ENCODE peak calls at places on chromosomes 4 and X, in eight cellular contexts. One of them, this sample, is unnamed.

GRCh38 chr4:118287691-118288090 is 65.1 kb downstream of the PRSS12 start:
- DNase-seq in GM23248: no peak
- DNase-seq in hepatocyte: no peak
- DNase-seq in HCT116: no peak
- DNase-seq in MM.1S: no peak
- DNase-seq in PC-3: peak; percentile 14
- DNase-seq in GM23338: no peak
- DNase-seq in SK-N-SH: no peak
- DNase-seq in this sample: no peak

GRCh38 chr4:143185253-143186107 is 763 bp downstream of the USP38 start:
- DNase-seq in MM.1S: peak; percentile 41
- DNase-seq in HCT116: no peak
- DNase-seq in hepatocyte: peak; percentile 44
- DNase-seq in GM23338: peak; percentile 65
- DNase-seq in GM23248: peak; percentile 51
- DNase-seq in PC-3: peak; percentile 42
- DNase-seq in SK-N-SH: peak; percentile 6
- DNase-seq in this sample: peak; percentile 40

GRCh38 chr4:109323348-109323747 is 20.9 kb upstream of the COL25A1 start:
- DNase-seq in GM23338: no peak
- DNase-seq in PC-3: no peak
- DNase-seq in hepatocyte: no peak
- DNase-seq in SK-N-SH: no peak
- DNase-seq in MM.1S: no peak
- DNase-seq in HCT116: no peak
- DNase-seq in GM23248: no peak
- DNase-seq in this sample: no peak

GRCh38 chrX:153494541-153495361 is at the start of gene BGN:
- DNase-seq in PC-3: no peak
- DNase-seq in GM23248: peak; percentile 71
- DNase-seq in GM23338: peak; percentile 52
- DNase-seq in MM.1S: no peak
- DNase-seq in SK-N-SH: peak; percentile 68
- DNase-seq in hepatocyte: peak; percentile 59
- DNase-seq in HCT116: no peak
- DNase-seq in this sample: peak; percentile 69

GRCh38 chr4:6926681-6927478 is 17.3 kb downstream of the TBC1D14 start:
- DNase-seq in hepatocyte: peak; percentile 89
- DNase-seq in GM23248: no peak
- DNase-seq in GM23338: no peak
- DNase-seq in SK-N-SH: no peak
- DNase-seq in PC-3: no peak
- DNase-seq in HCT116: no peak
- DNase-seq in MM.1S: no peak
- DNase-seq in this sample: no peak

GRCh38 chr4:20462426-20463175 is 210.9 kb downstream of the SLIT2 start:
- DNase-seq in GM23338: no peak
- DNase-seq in SK-N-SH: peak; percentile 20
- DNase-seq in MM.1S: no peak
- DNase-seq in hepatocyte: no peak
- DNase-seq in GM23248: peak; percentile 49
- DNase-seq in HCT116: no peak
- DNase-seq in PC-3: peak; percentile 19
- DNase-seq in this sample: no peak

GRCh38 chr4:101337688-101338087 is 9.6 kb downstream of the PPP3CA start:
- DNase-seq in SK-N-SH: no peak
- DNase-seq in HCT116: no peak
- DNase-seq in hepatocyte: no peak
- DNase-seq in MM.1S: no peak
- DNase-seq in GM23338: no peak
- DNase-seq in PC-3: peak; percentile 48
- DNase-seq in GM23248: peak; percentile 77
- DNase-seq in this sample: no peak

GRCh38 chr4:73446336-73446938 is 10.4 kb downstream of the AFP start:
- DNase-seq in GM23338: peak; percentile 81
- DNase-seq in hepatocyte: peak; percentile 72
- DNase-seq in HCT116: peak; percentile 48
- DNase-seq in GM23248: peak; percentile 77
- DNase-seq in SK-N-SH: peak; percentile 46
- DNase-seq in PC-3: peak; percentile 83
- DNase-seq in MM.1S: peak; percentile 75
- DNase-seq in this sample: peak; percentile 69

GRCh38 chr4:39319678-39320077 is 46.5 kb downstream of the RFC1 start:
- DNase-seq in HCT116: peak; percentile 55
- DNase-seq in MM.1S: no peak
- DNase-seq in SK-N-SH: peak; percentile 4
- DNase-seq in GM23338: no peak
- DNase-seq in hepatocyte: no peak
- DNase-seq in PC-3: peak; percentile 82
- DNase-seq in GM23248: peak; percentile 91
- DNase-seq in this sample: no peak

GRCh38 chrX:115344885-115345653 is 55.6 kb downstream of the LUZP4 start:
- DNase-seq in GM23248: peak; percentile 93
- DNase-seq in HCT116: peak; percentile 29
- DNase-seq in SK-N-SH: peak; percentile 58
- DNase-seq in PC-3: peak; percentile 86
- DNase-seq in GM23338: peak; percentile 55
- DNase-seq in MM.1S: peak; percentile 26
- DNase-seq in hepatocyte: peak; percentile 97
- DNase-seq in this sample: peak; percentile 86

GRCh38 chr4:48046059-48046458 is 29.5 kb downstream of the NIPAL1 start:
- DNase-seq in MM.1S: no peak
- DNase-seq in hepatocyte: no peak
- DNase-seq in GM23248: no peak
- DNase-seq in PC-3: no peak
- DNase-seq in GM23338: no peak
- DNase-seq in HCT116: no peak
- DNase-seq in SK-N-SH: no peak
- DNase-seq in this sample: no peak

GRCh38 chr4:172736046-172736445 is 432.6 kb upstream of the GALNT7 start:
- DNase-seq in GM23248: no peak
- DNase-seq in PC-3: no peak
- DNase-seq in MM.1S: no peak
- DNase-seq in hepatocyte: no peak
- DNase-seq in SK-N-SH: no peak
- DNase-seq in GM23338: peak; percentile 11
- DNase-seq in HCT116: no peak
- DNase-seq in this sample: no peak

GRCh38 chrX:44264936-44265335 is 78.5 kb downstream of the EFHC2 start:
- DNase-seq in PC-3: no peak
- DNase-seq in MM.1S: no peak
- DNase-seq in GM23338: no peak
- DNase-seq in SK-N-SH: no peak
- DNase-seq in hepatocyte: no peak
- DNase-seq in GM23248: no peak
- DNase-seq in HCT116: no peak
- DNase-seq in this sample: no peak

GRCh38 chrX:85024044-85024443 is 20.4 kb downstream of the APOOL start:
- DNase-seq in MM.1S: no peak
- DNase-seq in hepatocyte: no peak
- DNase-seq in GM23338: no peak
- DNase-seq in SK-N-SH: no peak
- DNase-seq in PC-3: no peak
- DNase-seq in GM23248: peak; percentile 6
- DNase-seq in HCT116: no peak
- DNase-seq in this sample: no peak

GRCh38 chr4:118388621-118389020 is 35.8 kb upstream of the PRSS12 start:
- DNase-seq in HCT116: no peak
- DNase-seq in PC-3: no peak
- DNase-seq in hepatocyte: no peak
- DNase-seq in GM23338: no peak
- DNase-seq in SK-N-SH: no peak
- DNase-seq in MM.1S: no peak
- DNase-seq in GM23248: no peak
- DNase-seq in this sample: peak; percentile 35

DNA sequence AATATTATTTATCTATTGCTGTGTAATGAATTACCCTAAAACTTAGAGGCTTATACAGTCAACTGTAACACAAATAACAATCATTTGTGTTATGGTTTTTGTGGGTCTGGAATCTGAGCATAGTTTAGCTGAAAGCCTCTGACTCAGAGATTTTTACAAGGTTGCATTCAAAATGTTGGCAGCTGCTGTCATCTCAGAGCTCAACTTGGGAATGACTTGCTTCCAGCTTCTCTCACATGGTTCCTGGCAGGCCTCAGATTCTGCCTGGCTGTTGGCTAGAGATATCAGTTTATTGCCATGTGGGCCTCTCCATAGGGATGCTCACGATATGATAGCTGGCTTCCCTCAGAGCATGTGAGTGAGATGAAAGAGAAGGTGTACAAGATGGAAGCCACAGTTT is 70.2 kb upstream of the BRWD3 start:
- DNase-seq in PC-3: peak; percentile 69
- DNase-seq in hepatocyte: no peak
- DNase-seq in GM23338: no peak
- DNase-seq in HCT116: no peak
- DNase-seq in GM23248: peak; percentile 48
- DNase-seq in MM.1S: no peak
- DNase-seq in SK-N-SH: no peak
- DNase-seq in this sample: no peak
- TF ChIP-seq EZH2phosphoT487 in PC-3: no peak
- TF ChIP-seq EZH2phosphoT487 in hepatocyte: no peak
- TF ChIP-seq EZH2phosphoT487 in GM23338: no peak
- TF ChIP-seq EZH2phosphoT487 in HCT116: no peak
- TF ChIP-seq EZH2phosphoT487 in GM23248: no peak
- TF ChIP-seq EZH2phosphoT487 in MM.1S: no peak
- TF ChIP-seq EZH2phosphoT487 in SK-N-SH: no peak
- TF ChIP-seq EZH2phosphoT487 in this sample: no peak

GRCh38 chrX:49756692-49757091 is 60.9 kb upstream of the PAGE1 start:
- DNase-seq in MM.1S: no peak
- DNase-seq in PC-3: no peak
- DNase-seq in GM23248: no peak
- DNase-seq in GM23338: no peak
- DNase-seq in HCT116: no peak
- DNase-seq in hepatocyte: no peak
- DNase-seq in SK-N-SH: no peak
- DNase-seq in this sample: no peak

GRCh38 chrX:49748211-49748956 is 52.6 kb upstream of the PAGE1 start:
- DNase-seq in MM.1S: no peak
- DNase-seq in PC-3: no peak
- DNase-seq in HCT116: no peak
- DNase-seq in GM23338: no peak
- DNase-seq in hepatocyte: no peak
- DNase-seq in GM23248: no peak
- DNase-seq in SK-N-SH: no peak
- DNase-seq in this sample: no peak

GRCh38 chrX:49753691-49754090 is 57.9 kb upstream of the PAGE1 start:
- DNase-seq in GM23248: no peak
- DNase-seq in PC-3: no peak
- DNase-seq in MM.1S: no peak
- DNase-seq in hepatocyte: no peak
- DNase-seq in GM23338: no peak
- DNase-seq in HCT116: no peak
- DNase-seq in SK-N-SH: no peak
- DNase-seq in this sample: no peak

DNA sequence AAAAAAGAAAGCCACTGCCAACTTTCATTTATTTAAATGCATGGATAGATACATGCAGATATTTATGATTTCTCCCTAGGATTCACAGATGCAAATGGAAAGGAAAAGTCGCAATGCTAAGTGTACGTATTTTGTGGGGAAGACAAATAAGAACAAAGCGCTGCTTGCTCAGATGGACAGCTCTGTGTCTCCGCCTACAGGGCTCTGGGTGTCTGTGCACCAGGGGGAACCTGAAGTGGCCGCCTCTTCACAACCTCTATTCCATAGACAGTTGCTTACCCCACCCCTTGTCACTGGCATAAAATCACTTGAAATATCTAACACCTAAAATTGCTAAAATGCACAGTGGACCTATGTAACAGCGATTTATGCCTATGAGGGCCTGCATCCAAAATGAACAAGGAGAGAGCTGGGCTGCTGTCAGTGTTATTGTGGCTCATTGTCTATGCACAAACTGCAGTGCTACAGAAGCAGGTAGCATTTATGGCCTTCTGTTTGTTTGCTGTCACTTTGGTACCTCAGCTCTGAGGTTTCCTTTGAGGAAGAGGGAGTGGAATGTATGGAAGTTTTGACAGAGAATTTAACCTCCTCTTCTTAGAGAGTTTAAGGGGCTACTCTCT is 58.6 kb upstream of the PAGE1 start:
- DNase-seq in SK-N-SH: peak; percentile 43
- DNase-seq in PC-3: peak; percentile 58
- DNase-seq in GM23248: peak; percentile 60
- DNase-seq in hepatocyte: peak; percentile 71
- DNase-seq in MM.1S: peak; percentile 28
- DNase-seq in GM23338: peak; percentile 60
- DNase-seq in HCT116: peak; percentile 10
- DNase-seq in this sample: peak; percentile 72
- H3K27me3 ChIP-seq in SK-N-SH: peaks cover 7% of the 10 kb centered on the region
- H3K27me3 ChIP-seq in PC-3: peaks cover 15% of the 10 kb centered on the region
- H3K27me3 ChIP-seq in GM23248: no peaks in the 10 kb centered on the region
- H3K27me3 ChIP-seq in hepatocyte: no peaks in the 10 kb centered on the region
- H3K27me3 ChIP-seq in MM.1S: no peaks in the 10 kb centered on the region
- H3K27me3 ChIP-seq in GM23338: no peaks in the 10 kb centered on the region
- H3K27me3 ChIP-seq in HCT116: peaks cover 50% of the 10 kb centered on the region
- H3K27me3 ChIP-seq in this sample: no peaks in the 10 kb centered on the region

GRCh38 chr4:128322311-128322710 is 34.7 kb upstream of the PGRMC2 start:
- DNase-seq in HCT116: no peak
- DNase-seq in GM23338: no peak
- DNase-seq in SK-N-SH: no peak
- DNase-seq in MM.1S: no peak
- DNase-seq in PC-3: peak; percentile 78
- DNase-seq in GM23248: peak; percentile 30
- DNase-seq in hepatocyte: no peak
- DNase-seq in this sample: no peak

GRCh38 chr4:128320656-128321055 is 33.0 kb upstream of the PGRMC2 start:
- DNase-seq in PC-3: no peak
- DNase-seq in HCT116: no peak
- DNase-seq in SK-N-SH: no peak
- DNase-seq in hepatocyte: no peak
- DNase-seq in GM23248: peak; percentile 30
- DNase-seq in GM23338: no peak
- DNase-seq in MM.1S: no peak
- DNase-seq in this sample: no peak

GRCh38 chr4:128323401-128323800 is 35.8 kb upstream of the PGRMC2 start:
- DNase-seq in PC-3: peak; percentile 44
- DNase-seq in hepatocyte: no peak
- DNase-seq in GM23338: no peak
- DNase-seq in MM.1S: no peak
- DNase-seq in SK-N-SH: no peak
- DNase-seq in GM23248: no peak
- DNase-seq in HCT116: no peak
- DNase-seq in this sample: no peak

GRCh38 chr4:128328106-128328505 is 40.5 kb upstream of the PGRMC2 start:
- DNase-seq in GM23248: no peak
- DNase-seq in hepatocyte: no peak
- DNase-seq in SK-N-SH: no peak
- DNase-seq in MM.1S: no peak
- DNase-seq in PC-3: no peak
- DNase-seq in GM23338: no peak
- DNase-seq in HCT116: no peak
- DNase-seq in this sample: peak; percentile 80

GRCh38 chr4:128322986-128323385 is 35.4 kb upstream of the PGRMC2 start:
- DNase-seq in PC-3: peak; percentile 86
- DNase-seq in SK-N-SH: no peak
- DNase-seq in HCT116: no peak
- DNase-seq in MM.1S: no peak
- DNase-seq in GM23248: peak; percentile 88
- DNase-seq in GM23338: no peak
- DNase-seq in hepatocyte: peak; percentile 25
- DNase-seq in this sample: no peak
- TF ChIP-seq EZH2phosphoT487 in PC-3: no peak
- TF ChIP-seq EZH2phosphoT487 in SK-N-SH: no peak
- TF ChIP-seq EZH2phosphoT487 in HCT116: no peak
- TF ChIP-seq EZH2phosphoT487 in MM.1S: no peak
- TF ChIP-seq EZH2phosphoT487 in GM23248: no peak
- TF ChIP-seq EZH2phosphoT487 in GM23338: no peak
- TF ChIP-seq EZH2phosphoT487 in hepatocyte: no peak
- TF ChIP-seq EZH2phosphoT487 in this sample: no peak

GRCh38 chrX:135345328-135345645 is 36.0 kb downstream of the ETDC start:
- DNase-seq in GM23338: no peak
- DNase-seq in SK-N-SH: peak; percentile 30
- DNase-seq in MM.1S: no peak
- DNase-seq in hepatocyte: peak; percentile 26
- DNase-seq in HCT116: no peak
- DNase-seq in PC-3: peak; percentile 34
- DNase-seq in GM23248: peak; percentile 61
- DNase-seq in this sample: no peak
- H3K27me3 ChIP-seq in GM23338: no peaks in the 10 kb centered on the region
- H3K27me3 ChIP-seq in SK-N-SH: no peaks in the 10 kb centered on the region
- H3K27me3 ChIP-seq in MM.1S: no peaks in the 10 kb centered on the region
- H3K27me3 ChIP-seq in hepatocyte: no peaks in the 10 kb centered on the region
- H3K27me3 ChIP-seq in HCT116: no peaks in the 10 kb centered on the region
- H3K27me3 ChIP-seq in PC-3: no peaks in the 10 kb centered on the region
- H3K27me3 ChIP-seq in GM23248: no peaks in the 10 kb centered on the region
- H3K27me3 ChIP-seq in this sample: no peaks in the 10 kb centered on the region

This sample was measured in neural progenitor cell.